ENCODE peak calls at places on chromosomes 11 and 22, in four cellular contexts. V is tibial nerve; G is transverse colon; M is CD8-positive, alpha-beta T cell. W is an unnamed sample.

GRCh38 chr11:26188559-26188958 is 143.4 kb upstream of the ANO3 start:
- DNase-seq in V (no peak), G (no peak), M (no peak), W (no peak)

GRCh38 chr11:116687458-116688201 is 85.2 kb downstream of the BUD13 start:
- DNase-seq in V (no peak), G (no peak), M (no peak), W (no peak)

GRCh38 chr11:33412231-33412630 is 155.1 kb downstream of the HIPK3 start:
- DNase-seq in V (no peak), G (no peak), M (no peak), W (no peak)

GRCh38 chr11:67312187-67313021 is 9.1 kb downstream of the SSH3 start:
- DNase-seq in V (no peak), G (peak), M (peak), W (no peak)

GRCh38 chr11:44633641-44634040 is 68.2 kb downstream of the CD82 start:
- DNase-seq in V (no peak), G (no peak), M (no peak), W (no peak)

GRCh38 chr11:100683107-100683506 is 4.0 kb upstream of the ARHGAP42 start:
- DNase-seq in V (no peak), G (no peak), M (no peak), W (no peak)

GRCh38 chr11:19216709-19217374 is 15.1 kb upstream of the CSRP3 start:
- DNase-seq in V (no peak), G (no peak), M (no peak), W (no peak)

GRCh38 chr11:124799384-124800225 is 601 bp downstream of the MSANTD2 start:
- DNase-seq in V (no peak), G (peak), M (peak), W (no peak)

GRCh38 chr11:61543606-61544306 is 35.2 kb downstream of the LRRC10B start:
- DNase-seq in V (no peak), G (no peak), M (no peak), W (no peak)

GRCh38 chr11:63667993-63668392 is 3.2 kb downstream of the ATL3 start:
- DNase-seq in V (no peak), G (no peak), M (no peak), W (no peak)

GRCh38 chr11:27372159-27372558 is 9.1 kb upstream of the CCDC34 start:
- DNase-seq in V (no peak), G (no peak), M (no peak), W (no peak)

GRCh38 chr11:69371731-69372588 is 78.0 kb downstream of the MYEOV start:
- DNase-seq in V (no peak), G (peak), M (no peak), W (no peak)

GRCh38 chr11:90288207-90288821 is 65.5 kb upstream of the CHORDC1 start:
- DNase-seq in V (no peak), G (no peak), M (no peak), W (peak)

GRCh38 chr11:57781529-57781943 is 19.9 kb downstream of the CTNND1 start:
- DNase-seq in V (no peak), G (peak), M (no peak), W (no peak)

GRCh38 chr11:8098361-8098760 is 17.4 kb downstream of the TUB start:
- DNase-seq in V (no peak), G (no peak), M (no peak), W (no peak)

GRCh38 chr22:46466255-46466676 is 71.2 kb downstream of the CELSR1 start:
- DNase-seq in V (no peak), G (no peak), M (no peak), W (no peak)

GRCh38 chr11:57527056-57527631 is 3.4 kb downstream of the TIMM10 start:
- DNase-seq in V (peak), G (peak), M (peak), W (peak)

GRCh38 chr11:4074266-4074665 is 20.3 kb upstream of the RRM1 start:
- DNase-seq in V (no peak), G (no peak), M (no peak), W (no peak)

GRCh38 chr11:69122642-69123431 is 32.9 kb upstream of the SMIM38 start:
- DNase-seq in V (no peak), G (peak), M (peak), W (peak)

GRCh38 chr11:13606701-13607100 is 61.8 kb upstream of the FAR1 start:
- DNase-seq in V (no peak), G (no peak), M (no peak), W (no peak)

GRCh38 chr11:91219501-91219900 is 996.7 kb upstream of the CHORDC1 start:
- DNase-seq in V (no peak), G (no peak), M (no peak), W (no peak)

GRCh38 chr11:70415642-70416395 is 17.5 kb downstream of the CTTN start:
- DNase-seq in V (no peak), G (no peak), M (no peak), W (no peak)

GRCh38 chr11:22920939-22921565 is 60.8 kb upstream of the CCDC179 start:
- DNase-seq in V (no peak), G (peak), M (no peak), W (peak)

GRCh38 chr11:45089845-45090499 is 56.5 kb upstream of the PRDM11 start:
- DNase-seq in V (no peak), G (no peak), M (no peak), W (peak)

GRCh38 chr11:66467034-66467659 is 442 bp downstream of the PELI3 start:
- DNase-seq in V (no peak), G (peak), M (no peak), W (no peak)

DNA sequence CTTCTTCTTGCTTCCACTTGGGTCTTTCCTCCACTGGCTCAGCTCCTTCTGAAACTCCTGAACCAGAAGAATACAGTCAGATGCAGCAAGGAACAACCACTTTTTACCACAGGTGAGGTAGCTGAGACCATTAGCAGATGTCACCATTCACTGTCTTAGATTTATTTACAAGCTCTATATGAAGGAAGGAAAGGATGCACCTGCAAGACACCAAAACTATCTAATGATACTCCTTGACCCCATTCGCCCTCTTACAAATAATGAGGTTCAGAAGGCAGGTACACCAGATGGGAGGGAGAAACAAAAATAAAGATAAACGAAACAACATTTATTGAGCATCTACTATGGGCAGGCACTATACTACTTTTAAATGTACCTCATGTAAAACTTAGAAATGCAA is 10.3 kb downstream of the TFIP11 start:
- DNase-seq in V (no peak), G (no peak), M (no peak), W (no peak)
- H3K27ac ChIP-seq in V (no peak), G (no peak), M (no peak), W (no peak)

GRCh38 chr22:20135846-20136602 is 4.4 kb downstream of the ZDHHC8 start:
- DNase-seq in V (no peak), G (no peak), M (no peak), W (no peak)

GRCh38 chr22:20138417-20138738 is 6.8 kb downstream of the ZDHHC8 start:
- DNase-seq in V (no peak), G (no peak), M (no peak), W (no peak)

GRCh38 chr22:20136603-20136873 is 4.9 kb downstream of the ZDHHC8 start:
- DNase-seq in V (no peak), G (no peak), M (no peak), W (no peak)

GRCh38 chr22:20137671-20138416 is 6.2 kb downstream of the ZDHHC8 start:
- DNase-seq in V (no peak), G (no peak), M (no peak), W (no peak)

DNA sequence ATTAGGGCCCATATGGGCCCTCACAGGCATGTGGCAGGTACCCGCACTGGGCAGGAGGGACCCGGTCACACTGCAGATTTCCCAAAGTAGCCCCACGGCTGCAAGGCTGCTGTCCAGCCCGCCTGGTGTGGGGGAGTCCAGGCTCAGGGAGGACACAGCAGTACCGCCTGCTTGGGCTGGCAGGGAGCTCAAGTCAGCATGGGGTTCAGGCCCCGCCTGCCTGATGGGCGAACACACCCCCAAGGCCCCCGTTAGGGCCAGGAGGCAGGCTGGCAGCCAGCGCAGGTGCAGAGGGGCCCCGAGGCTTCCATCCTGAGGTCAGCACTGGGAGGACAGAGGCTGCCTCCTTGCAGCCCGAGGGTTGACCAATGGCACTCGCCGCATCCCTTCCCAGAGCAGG is 5.5 kb downstream of the ZDHHC8 start:
- DNase-seq in V (no peak), G (no peak), M (no peak), W (no peak)
- H3K27ac ChIP-seq in V (peak), G (peak), M (no peak), W (no peak)

GRCh38 chr11:35393093-35393492 is 26.3 kb downstream of the SLC1A2 start:
- DNase-seq in V (no peak), G (no peak), M (no peak), W (no peak)

GRCh38 chr11:35389897-35390462 is 29.4 kb downstream of the SLC1A2 start:
- DNase-seq in V (no peak), G (no peak), M (no peak), W (no peak)

GRCh38 chr11:35391922-35392813 is 27.2 kb downstream of the SLC1A2 start:
- DNase-seq in V (peak), G (peak), M (peak), W (peak)

GRCh38 chr11:35389112-35389511 is 30.2 kb downstream of the SLC1A2 start:
- DNase-seq in V (no peak), G (no peak), M (no peak), W (no peak)

DNA sequence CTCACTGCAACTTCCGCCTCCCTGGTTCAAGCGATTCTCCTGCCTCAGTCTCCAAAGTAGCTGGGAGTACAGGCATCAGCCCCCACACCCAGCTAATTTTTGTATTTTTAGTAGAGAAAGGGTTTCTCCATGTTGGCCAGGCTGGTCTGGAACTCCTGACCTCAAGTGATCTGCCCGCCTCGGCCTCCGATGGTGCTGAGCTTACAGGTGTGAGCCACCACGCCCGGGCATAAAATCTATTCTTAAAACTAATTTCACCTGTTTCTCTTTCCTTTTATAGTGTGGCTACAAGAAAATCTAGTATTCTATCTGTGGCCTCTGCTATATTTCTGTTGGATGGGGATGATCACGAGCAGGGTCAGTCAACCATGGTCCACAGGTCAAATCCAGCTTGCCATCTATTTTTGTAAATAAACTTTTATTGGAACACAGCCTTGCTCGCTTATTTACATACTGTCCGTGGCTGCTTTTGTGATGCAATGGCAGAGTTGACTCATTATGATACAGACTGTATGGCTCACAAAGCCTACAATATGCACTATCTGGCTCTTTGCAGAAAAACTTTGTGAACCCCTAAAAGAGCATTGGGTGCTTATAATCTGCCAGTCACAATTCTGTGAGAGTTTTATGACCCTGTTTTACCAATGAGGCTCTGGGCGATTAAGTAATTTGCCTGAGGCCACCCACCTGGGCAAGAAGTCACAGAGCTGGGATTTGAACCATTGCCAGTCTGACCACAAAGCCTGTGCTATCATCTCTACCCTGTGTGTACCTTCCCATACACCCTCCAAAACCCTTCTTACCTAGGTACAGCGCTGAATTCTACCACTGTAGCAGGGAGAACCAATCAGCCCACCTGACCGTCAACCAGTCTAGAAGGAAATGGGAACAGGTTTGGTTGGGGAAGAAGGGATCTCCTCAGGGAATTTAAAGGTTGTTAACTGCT is 28.3 kb downstream of the SLC1A2 start:
- DNase-seq in V (no peak), G (peak), M (no peak), W (no peak)
- H3K27ac ChIP-seq in V (no peak), G (no peak), M (no peak), W (no peak)

GRCh38 chr11:3050386-3051325 is 6.6 kb downstream of the CARS1 start:
- DNase-seq in V (no peak), G (no peak), M (no peak), W (no peak)
- H3K27ac ChIP-seq in V (peak), G (peak), M (no peak), W (no peak)

DNA sequence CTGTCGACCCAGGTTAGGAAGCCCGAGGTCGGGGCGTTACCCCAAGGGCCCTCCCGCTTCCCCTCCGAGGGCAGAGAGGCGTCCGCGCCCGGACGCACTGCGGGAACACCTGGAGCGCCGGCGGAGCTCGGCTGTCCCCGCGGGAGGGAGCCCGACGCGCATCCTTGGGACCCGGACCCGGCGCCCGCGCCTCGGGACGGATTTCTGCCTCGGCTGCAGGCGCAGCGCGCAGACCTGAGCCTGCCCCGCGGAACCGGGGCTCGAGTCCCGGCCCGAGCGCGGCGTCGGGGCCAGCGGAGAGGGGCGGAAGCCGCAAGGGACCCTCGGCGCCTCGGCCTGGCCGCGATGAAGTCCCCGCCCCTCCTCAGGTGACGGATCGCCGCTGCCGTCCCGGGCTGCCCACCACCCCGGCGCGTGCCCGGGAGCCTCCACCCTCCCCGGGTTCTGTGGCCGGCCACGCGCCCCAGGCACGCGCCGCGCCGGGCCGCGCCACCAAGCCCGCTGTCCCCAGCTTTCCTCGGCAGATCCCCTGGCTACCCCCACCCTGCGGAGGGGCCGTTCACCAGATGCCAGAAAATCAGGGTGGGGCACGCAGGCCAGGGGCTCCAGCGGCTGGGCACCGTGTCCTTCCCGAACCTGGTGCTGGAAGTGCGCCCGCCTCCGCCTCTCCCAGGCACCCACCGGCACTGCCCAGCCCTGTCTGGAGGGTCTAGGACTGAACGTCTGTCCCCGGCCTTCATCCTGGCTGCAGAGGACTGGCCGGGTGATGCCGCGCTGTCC is 407 bp downstream of the GLB1L3 start:
- DNase-seq in V (no peak), G (no peak), M (no peak), W (no peak)
- H3K27ac ChIP-seq in V (no peak), G (no peak), M (no peak), W (no peak)

GRCh38 chr22:40040927-40041326 is 46.2 kb downstream of the FAM83F start:
- DNase-seq in V (peak), G (peak), M (no peak), W (no peak)
- H3K27ac ChIP-seq in V (peak), G (peak), M (no peak), W (no peak)

DNA sequence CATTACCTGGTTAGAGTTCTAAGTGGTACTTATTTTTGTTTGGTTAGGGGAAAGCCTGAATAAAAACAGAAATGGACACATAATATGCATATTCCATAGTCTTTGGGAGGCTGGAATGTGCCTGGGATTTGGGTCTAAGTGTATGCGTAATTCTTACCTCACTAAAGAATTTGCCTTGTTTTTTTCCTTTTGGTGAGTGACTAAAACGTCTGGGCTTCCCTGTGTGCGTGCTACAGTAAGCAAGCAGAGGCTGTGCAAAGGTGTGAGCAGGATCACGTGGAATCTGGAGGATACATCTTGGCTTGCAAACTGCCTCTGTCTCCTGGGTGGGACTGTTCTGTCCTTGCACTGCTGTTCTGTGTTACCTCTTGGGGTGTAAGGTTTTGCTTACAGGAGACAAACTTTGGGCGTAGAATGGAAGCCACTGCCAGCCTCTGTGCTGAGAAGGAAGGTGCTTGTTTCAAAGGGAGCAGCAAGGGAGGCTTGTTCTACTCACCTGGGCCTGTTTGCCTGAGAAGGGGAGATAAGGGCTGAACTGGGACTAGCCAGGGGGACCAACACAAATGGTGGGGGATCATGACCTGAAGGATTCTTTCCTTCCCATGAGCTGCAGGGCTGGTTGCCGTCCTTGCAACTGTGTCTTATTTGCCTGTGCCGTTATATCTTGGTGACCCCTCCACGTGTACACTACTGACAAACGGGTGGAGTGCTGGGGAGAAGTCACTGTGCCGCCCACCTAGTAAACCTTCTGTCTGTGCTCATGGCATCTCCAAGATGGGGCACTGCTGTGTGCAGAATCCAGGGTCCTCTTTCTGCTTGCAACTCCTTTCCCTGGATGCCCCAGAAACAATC is 4.5 kb downstream of the NEAT1 start:
- DNase-seq in V (no peak), G (peak), M (no peak), W (no peak)
- H3K27ac ChIP-seq in V (peak), G (peak), M (peak), W (no peak)

DNA sequence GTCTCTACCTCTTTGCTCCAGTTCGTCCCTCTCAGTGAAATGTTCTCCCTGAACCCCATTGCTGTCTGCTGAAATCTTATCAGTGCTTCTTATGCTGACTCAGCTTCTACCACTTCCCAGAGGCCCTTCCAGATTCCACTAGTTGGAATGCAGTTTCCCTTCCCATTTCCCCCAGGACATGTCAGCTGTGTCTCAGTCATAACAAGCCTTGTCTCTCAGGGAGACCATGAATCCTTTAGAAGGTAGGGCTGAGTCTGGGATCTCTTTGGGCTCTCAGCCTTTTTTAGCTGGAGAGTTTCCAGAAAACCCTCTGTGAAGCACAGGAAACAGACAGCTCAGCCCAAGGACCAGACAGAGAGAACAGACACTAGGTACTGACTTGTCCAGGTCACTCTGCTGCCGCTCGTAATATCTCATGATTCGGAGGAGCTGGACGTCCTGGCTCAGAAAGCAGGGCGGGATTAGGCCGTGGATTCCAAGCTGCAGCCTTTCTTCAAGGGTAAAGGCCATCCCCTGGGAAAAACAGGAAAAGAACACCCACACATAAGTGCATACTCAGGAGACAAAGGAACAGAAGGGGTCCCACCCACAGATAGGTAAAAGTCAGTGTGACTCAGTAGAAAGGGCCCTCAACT is 113.0 kb downstream of the ME3 start:
- DNase-seq in V (no peak), G (no peak), M (no peak), W (no peak)
- H3K27ac ChIP-seq in V (peak), G (peak), M (no peak), W (no peak)

GRCh38 chr11:72741849-72742521 is 10.2 kb downstream of the ARAP1 start:
- DNase-seq in V (no peak), G (no peak), M (no peak), W (no peak)
- H3K27ac ChIP-seq in V (peak), G (peak), M (peak), W (no peak)